ENCODE peak calls at places on chromosomes 1 and 21, in six cellular contexts. V is body of pancreas, N is lower lobe of right lung, L is psoas muscle, E is A673, C is prostate gland. J is an unnamed sample.

GRCh38 chr1:2597441-2598328 is 11.1 kb downstream of the PRXL2B start:
- DNase-seq in C (no peak), N (no peak), L (no peak), V (no peak), E (no peak), J (no peak)

GRCh38 chr1:150543500-150544143 is 5.6 kb upstream of the ADAMTSL4 start:
- DNase-seq in N (no peak), C (no peak), E (no peak), V (no peak), L (peak; percentile 78), J (no peak)

GRCh38 chr1:84300501-84300900 is 1.0 kb upstream of the SAMD13 start:
- DNase-seq in V (no peak), L (no peak), E (peak; percentile 6), C (no peak), N (no peak), J (no peak)

GRCh38 chr21:41852929-41853320 is 26.2 kb downstream of the PRDM15 start:
- DNase-seq in C (no peak), E (no peak), N (no peak), V (no peak), L (no peak), J (no peak)

GRCh38 chr1:1435094-1435903 is at the start of gene VWA1:
- DNase-seq in L (peak; percentile 86), C (peak; percentile 80), E (peak; percentile 76), N (peak; percentile 72), V (peak; percentile 82), J (peak; percentile 77)

GRCh38 chr1:174116042-174116441 is 43.3 kb upstream of the RABGAP1L start:
- DNase-seq in E (no peak), L (no peak), N (no peak), V (no peak), C (no peak), J (no peak)

GRCh38 chr1:235336903-235337302 is 8.5 kb downstream of the GGPS1 start:
- DNase-seq in N (no peak), C (no peak), E (no peak), V (no peak), L (no peak), J (peak; percentile 23)

GRCh38 chr1:92992066-92992465 is 30.8 kb upstream of the DIPK1A start:
- DNase-seq in C (no peak), E (no peak), V (no peak), N (no peak), L (no peak), J (no peak)

GRCh38 chr1:247104965-247105364 is 809 bp upstream of the ZNF669 start:
- DNase-seq in N (no peak), V (no peak), L (no peak), C (no peak), E (no peak), J (no peak)

GRCh38 chr1:23376890-23377811 is 7.5 kb upstream of the ZNF436 start:
- DNase-seq in N (no peak), E (peak; percentile 65), L (no peak), V (peak; percentile 32), C (peak; percentile 48), J (peak; percentile 71)

GRCh38 chr1:211553549-211553948 is 25.4 kb downstream of the SLC30A1 start:
- DNase-seq in V (no peak), N (no peak), E (no peak), C (no peak), L (no peak), J (no peak)

GRCh38 chr1:170200665-170201397 is 55.1 kb downstream of the NTMT2 start:
- DNase-seq in V (peak; percentile 15), C (no peak), E (no peak), N (no peak), L (no peak), J (no peak)

GRCh38 chr1:29331731-29332130 is 95.4 kb downstream of the PTPRU start:
- DNase-seq in C (no peak), L (no peak), V (no peak), N (no peak), E (no peak), J (no peak)

GRCh38 chr1:89631756-89632155 is 1.2 kb upstream of the LRRC8C start:
- DNase-seq in C (no peak), E (no peak), N (no peak), L (no peak), V (peak; percentile 7), J (no peak)
- H3K4me1 ChIP-seq in C (no peaks in the 10 kb centered on the region), E (peaks cover 8% of the 10 kb centered on the region), N (peaks cover 40% of the 10 kb centered on the region), L (no peaks in the 10 kb centered on the region), V (peaks cover 20% of the 10 kb centered on the region), J (peaks cover 43% of the 10 kb centered on the region)

GRCh38 chr1:12433323-12434053 is 184.5 kb downstream of the DHRS3 start:
- DNase-seq in E (peak; percentile 69), L (peak; percentile 69), C (no peak), N (no peak), V (peak; percentile 66), J (no peak)
- TF ChIP-seq CTCF in E (no peak), L (no peak), C (no peak), N (no peak), V (no peak), J (no peak)

GRCh38 chr1:46520063-46520911 is 30.7 kb downstream of the DMBX1 start:
- DNase-seq in C (no peak), E (peak; percentile 80), N (no peak), L (peak; percentile 43), V (no peak), J (no peak)

GRCh38 chr1:46517010-46517600 is 27.5 kb downstream of the DMBX1 start:
- DNase-seq in C (peak; percentile 88), L (peak; percentile 20), N (peak; percentile 88), E (peak; percentile 27), V (peak; percentile 92), J (peak; percentile 29)

GRCh38 chr1:46517932-46518498 is 28.4 kb downstream of the DMBX1 start:
- DNase-seq in V (no peak), E (no peak), N (peak; percentile 13), C (no peak), L (peak; percentile 15), J (no peak)

GRCh38 chr1:46521417-46521816 is 30.0 kb downstream of the KNCN start:
- DNase-seq in V (no peak), N (no peak), L (no peak), E (no peak), C (no peak), J (no peak)

DNA sequence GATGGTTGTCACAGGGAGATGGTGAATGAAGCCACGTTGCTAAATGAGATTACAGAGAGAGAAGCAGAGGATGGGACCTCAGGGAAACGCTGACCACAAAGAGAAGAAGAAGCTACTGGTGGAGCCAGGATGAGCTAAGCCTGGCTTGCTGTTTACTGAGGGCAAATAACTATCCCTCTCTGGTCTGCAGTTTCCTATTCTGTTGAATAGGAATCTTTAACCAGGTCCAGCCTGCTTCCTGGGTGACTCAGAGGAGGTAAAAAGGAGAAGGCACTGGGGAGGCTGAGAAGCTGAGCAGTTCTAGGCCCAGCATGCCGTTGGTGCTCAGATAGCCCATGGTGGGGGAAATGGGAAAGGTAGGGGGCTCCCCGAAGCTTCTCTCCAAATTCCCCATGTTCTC is 29.6 kb downstream of the DMBX1 start:
- DNase-seq in L (no peak), N (no peak), C (no peak), V (no peak), E (peak; percentile 21), J (peak; percentile 1)
- H3K4me1 ChIP-seq in L (no peaks in the 10 kb centered on the region), N (peaks cover 19% of the 10 kb centered on the region), C (no peaks in the 10 kb centered on the region), V (peaks cover 27% of the 10 kb centered on the region), E (peaks cover 50% of the 10 kb centered on the region), J (peaks cover 9% of the 10 kb centered on the region)

GRCh38 chr1:91700332-91700731 is 185.6 kb downstream of the TGFBR3 start:
- DNase-seq in V (no peak), C (no peak), L (no peak), E (no peak), N (no peak), J (no peak)
- TF ChIP-seq CTCF in V (no peak), C (no peak), L (no peak), E (no peak), N (no peak), J (no peak)

DNA sequence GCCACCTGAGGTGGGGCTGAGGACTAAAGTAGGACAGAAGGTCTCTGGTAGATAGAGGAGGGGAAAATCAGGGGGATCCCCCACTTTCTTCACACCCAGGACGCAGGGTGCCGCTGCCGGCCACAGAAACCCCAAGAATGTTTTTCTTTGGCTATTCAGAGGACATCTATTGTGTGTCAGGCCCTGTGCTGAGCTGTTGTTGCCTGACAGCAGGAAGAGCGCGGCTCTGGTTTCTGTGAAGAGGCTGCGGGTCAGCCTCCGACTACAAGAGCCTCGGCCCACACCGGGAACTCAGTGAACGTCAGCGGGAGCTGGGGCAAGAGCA is 407 bp upstream of the PIGV start:
- DNase-seq in L (no peak), E (no peak), N (no peak), V (no peak), C (no peak), J (no peak)
- H3K4me1 ChIP-seq in L (peaks cover 44% of the 10 kb centered on the region), E (peaks cover 29% of the 10 kb centered on the region), N (peaks cover 58% of the 10 kb centered on the region), V (peaks cover 43% of the 10 kb centered on the region), C (peaks cover 12% of the 10 kb centered on the region), J (peaks cover 82% of the 10 kb centered on the region)

GRCh38 chr1:233313434-233314155 is 13.9 kb upstream of the MAP3K21 start:
- DNase-seq in N (no peak), V (no peak), L (no peak), C (no peak), E (no peak), J (no peak)

GRCh38 chr1:233320023-233320422 is 7.5 kb upstream of the MAP3K21 start:
- DNase-seq in C (no peak), E (no peak), L (no peak), V (no peak), N (no peak), J (no peak)

GRCh38 chr1:233319272-233319671 is 8.3 kb upstream of the MAP3K21 start:
- DNase-seq in N (no peak), C (no peak), L (no peak), V (no peak), E (no peak), J (no peak)

GRCh38 chr1:233316473-233316872 is 11.1 kb upstream of the MAP3K21 start:
- DNase-seq in V (no peak), L (no peak), E (no peak), N (no peak), C (no peak), J (no peak)

GRCh38 chr1:233315718-233316301 is 11.7 kb upstream of the MAP3K21 start:
- DNase-seq in C (no peak), L (no peak), V (no peak), N (no peak), E (no peak), J (no peak)
- TF ChIP-seq CTCF in C (no peak), L (no peak), V (no peak), N (no peak), E (no peak), J (no peak)

DNA sequence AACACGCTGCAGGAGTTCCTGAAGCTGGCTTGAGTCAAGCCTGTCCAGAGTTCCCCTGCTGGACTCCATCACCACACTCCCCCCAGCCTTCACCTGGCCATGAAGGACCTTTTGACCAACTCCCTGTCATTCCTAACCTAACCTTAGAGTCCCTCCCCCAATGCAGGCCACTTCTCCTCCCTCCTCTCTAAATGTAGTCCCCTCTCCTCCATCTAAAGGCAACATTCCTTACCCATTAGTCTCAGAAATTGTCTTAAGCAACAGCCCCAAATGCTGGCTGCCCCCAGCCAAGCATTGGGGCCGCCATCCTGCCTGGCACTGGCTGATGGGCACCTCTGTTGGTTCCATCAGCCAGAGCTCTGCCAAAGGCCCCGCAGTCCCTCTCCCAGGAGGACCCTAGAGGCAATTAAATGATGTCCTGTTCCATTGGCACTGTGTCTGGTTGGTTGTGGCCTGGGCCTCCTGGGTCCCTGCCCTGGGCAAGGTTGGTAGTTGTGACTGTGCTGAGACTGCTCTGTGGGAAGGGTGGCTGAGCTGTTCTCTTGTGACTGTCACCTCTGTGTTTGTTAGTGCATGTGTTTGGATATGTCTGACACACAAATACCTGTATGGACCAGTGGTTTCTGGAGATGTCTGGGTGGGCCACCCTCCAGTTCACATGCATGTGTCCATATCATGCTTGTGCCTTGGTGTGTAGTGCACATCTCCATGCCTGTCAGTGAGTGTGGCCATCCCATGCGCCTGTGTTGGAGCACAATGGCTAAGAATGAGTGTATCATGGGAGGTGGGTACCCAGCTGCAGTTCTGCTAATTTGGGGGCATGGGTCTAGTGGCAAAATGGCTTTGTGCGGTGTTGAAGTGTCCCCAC is 1.4 kb downstream of the SH3BGRL3 start:
- DNase-seq in L (no peak), N (no peak), V (no peak), C (no peak), E (no peak), J (no peak)
- H3K4me1 ChIP-seq in L (peaks cover 76% of the 10 kb centered on the region), N (peaks cover 91% of the 10 kb centered on the region), V (peaks cover 66% of the 10 kb centered on the region), C (peaks cover 20% of the 10 kb centered on the region), E (peaks cover 48% of the 10 kb centered on the region), J (peaks cover 93% of the 10 kb centered on the region)